ENCODE peak calls at places on chromosome 16, in four cellular contexts. S is H1, D is SK-N-SH, U is K562. P is an unnamed sample.

GRCh38 chr16:57668630-57669475 is 747 bp downstream of the ADGRG3 start:
- DNase-seq in S (no peak), U (no peak), D (no peak), P (no peak)

GRCh38 chr16:86740817-86741799 is 162.8 kb downstream of the FOXL1 start:
- DNase-seq in D (no peak), U (no peak), S (no peak), P (no peak)

GRCh38 chr16:55949518-55949917 is 74.3 kb upstream of the CES5A start:
- DNase-seq in S (no peak), U (no peak), D (no peak), P (no peak)

GRCh38 chr16:84532855-84533486 is 28.5 kb upstream of the MEAK7 start:
- DNase-seq in S (no peak), U (peak), D (no peak), P (no peak)

GRCh38 chr16:63697736-63698135 is 1424.1 kb downstream of the CDH11 start:
- DNase-seq in D (no peak), U (no peak), S (no peak), P (no peak)

GRCh38 chr16:83779881-83780280 is 27.9 kb upstream of the HSBP1 start:
- DNase-seq in S (no peak), U (no peak), D (peak), P (no peak)

GRCh38 chr16:71353736-71354135 is 4.8 kb upstream of the CALB2 start:
- DNase-seq in U (no peak), S (no peak), D (no peak), P (no peak)

GRCh38 chr16:83589576-83589975 is 218.2 kb upstream of the HSBP1 start:
- DNase-seq in U (no peak), S (no peak), D (no peak), P (no peak)

GRCh38 chr16:21645261-21645721 is 7.1 kb downstream of the IGSF6 start:
- DNase-seq in U (no peak), D (no peak), S (no peak), P (peak)

GRCh38 chr16:15829460-15829859 is 27.4 kb downstream of the MYH11 start:
- DNase-seq in D (no peak), U (no peak), S (no peak), P (no peak)

GRCh38 chr16:11792404-11793260 is 4.4 kb downstream of the ZC3H7A start:
- DNase-seq in U (no peak), S (no peak), D (no peak), P (no peak)

GRCh38 chr16:66291833-66292232 is 74.7 kb upstream of the CDH5 start:
- DNase-seq in U (no peak), S (no peak), D (no peak), P (no peak)

GRCh38 chr16:49641250-49641649 is 214.7 kb downstream of the ZNF423 start:
- DNase-seq in D (no peak), S (no peak), U (no peak), P (peak)

GRCh38 chr16:85555549-85556455 is 57.3 kb upstream of the GSE1 start:
- DNase-seq in U (peak), D (peak), S (no peak), P (no peak)

GRCh38 chr16:83713597-83713996 is 94.2 kb upstream of the HSBP1 start:
- DNase-seq in D (peak), S (no peak), U (peak), P (no peak)

GRCh38 chr16:75243667-75244224 is 7.7 kb downstream of the BCAR1 start:
- DNase-seq in S (no peak), D (no peak), U (no peak), P (no peak)
- TF ChIP-seq NRF1 in S (no peak), D (no peak), U (no peak), P (no peak)

GRCh38 chr16:54847207-54847606 is 83.5 kb upstream of the IRX5 start:
- DNase-seq in D (no peak), U (no peak), S (no peak), P (no peak)
- TF ChIP-seq NRF1 in D (no peak), U (no peak), S (no peak), P (no peak)

GRCh38 chr16:67752641-67753040 is 33.5 kb upstream of the GFOD2 start:
- DNase-seq in S (no peak), U (no peak), D (no peak), P (no peak)
- TF ChIP-seq NRF1 in S (no peak), U (no peak), D (no peak), P (no peak)

DNA sequence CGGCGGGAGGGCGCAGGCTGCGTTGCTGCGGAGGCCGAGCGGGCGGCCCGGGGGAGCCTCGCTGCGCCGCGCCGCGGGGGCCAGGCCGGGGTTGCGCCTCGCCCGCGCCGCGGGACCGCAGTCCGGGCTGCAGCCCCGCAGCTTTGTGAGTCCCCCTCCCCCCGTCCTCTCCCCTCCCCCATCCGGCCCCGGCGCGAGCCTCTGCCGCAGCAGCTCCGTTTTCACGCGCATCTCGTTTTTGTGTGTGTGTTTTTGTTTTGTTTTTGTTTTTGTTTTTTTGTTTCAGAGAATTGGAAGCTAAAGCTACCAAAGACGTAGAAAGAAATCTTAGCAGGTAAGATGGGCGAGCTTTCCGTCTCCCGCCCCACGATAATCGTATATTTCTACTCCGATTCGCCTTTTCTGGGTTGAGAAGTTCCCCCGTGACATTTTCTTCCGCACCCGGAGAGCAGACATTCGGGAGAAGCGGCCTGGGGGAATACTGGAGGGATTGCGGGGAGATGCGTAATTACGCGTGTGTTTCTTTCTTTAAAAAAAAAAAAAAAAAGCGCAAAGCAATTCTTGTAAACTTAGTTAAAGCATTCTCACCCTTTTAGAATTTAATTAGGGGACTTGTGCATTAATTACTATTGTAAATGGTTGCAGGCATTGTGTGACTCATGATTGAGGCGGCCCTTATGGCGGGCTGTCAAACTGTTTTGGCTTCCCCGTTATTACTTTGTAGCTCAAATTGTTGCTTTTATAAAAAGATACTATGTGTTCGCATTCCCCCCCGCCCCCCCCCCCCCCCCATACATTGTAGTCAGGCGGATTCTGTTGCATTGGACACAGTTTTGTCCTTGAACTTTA is 740 bp downstream of the TNRC6A start:
- DNase-seq in D (peak), U (peak), S (no peak), P (no peak)
- TF ChIP-seq NRF1 in D (no peak), U (no peak), S (no peak), P (no peak)

DNA sequence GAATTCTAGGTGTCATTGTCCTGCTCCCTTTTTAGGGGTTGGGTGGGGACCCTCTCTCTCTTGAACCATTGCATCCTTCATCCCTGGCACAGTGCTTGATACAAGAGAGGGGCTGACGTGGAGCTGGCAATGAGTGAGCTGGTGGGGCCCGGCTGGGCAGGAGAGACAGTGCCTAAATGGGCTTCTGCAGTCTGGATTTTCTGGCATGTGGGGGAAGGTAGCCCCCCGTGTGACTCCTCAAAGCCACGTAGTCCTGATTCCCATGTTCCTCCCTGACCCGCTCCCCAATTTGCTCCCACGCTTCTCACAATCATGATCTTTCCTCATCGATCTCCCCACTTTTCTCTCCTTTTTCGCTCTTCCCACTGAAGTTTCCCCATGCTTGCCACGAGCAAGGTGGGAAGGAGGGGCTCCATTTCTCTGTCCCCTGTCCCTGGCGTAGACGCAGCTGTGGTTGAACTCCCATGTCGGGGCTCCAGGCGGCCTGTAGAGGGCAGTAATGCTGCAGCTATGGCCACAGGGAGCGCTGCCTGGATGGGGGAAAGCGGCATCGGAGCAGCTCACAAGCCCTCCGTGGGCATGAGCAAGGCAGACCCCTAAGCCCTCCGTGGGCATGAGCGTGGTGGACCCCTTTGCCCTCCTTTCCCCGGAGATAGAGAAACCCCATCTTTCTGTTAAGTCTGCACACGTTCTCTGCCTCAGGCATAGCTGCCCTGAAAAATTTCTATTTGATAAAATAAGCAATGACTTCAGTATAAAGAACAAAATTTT is 47.5 kb downstream of the HAPSTR1 start:
- DNase-seq in S (no peak), D (peak), U (peak), P (no peak)
- TF ChIP-seq NRF1 in S (no peak), D (no peak), U (no peak), P (no peak)

GRCh38 chr16:262121-262745 is 13.5 kb downstream of the RGS11 start:
- DNase-seq in D (peak), U (no peak), S (no peak), P (no peak)

GRCh38 chr16:259226-259625 is 16.5 kb downstream of the RGS11 start:
- DNase-seq in S (no peak), D (no peak), U (no peak), P (no peak)

GRCh38 chr16:259814-260253 is 15.9 kb downstream of the RGS11 start:
- DNase-seq in D (no peak), S (no peak), U (no peak), P (no peak)

GRCh38 chr16:261031-261691 is 14.6 kb downstream of the RGS11 start:
- DNase-seq in S (no peak), D (no peak), U (no peak), P (no peak)

DNA sequence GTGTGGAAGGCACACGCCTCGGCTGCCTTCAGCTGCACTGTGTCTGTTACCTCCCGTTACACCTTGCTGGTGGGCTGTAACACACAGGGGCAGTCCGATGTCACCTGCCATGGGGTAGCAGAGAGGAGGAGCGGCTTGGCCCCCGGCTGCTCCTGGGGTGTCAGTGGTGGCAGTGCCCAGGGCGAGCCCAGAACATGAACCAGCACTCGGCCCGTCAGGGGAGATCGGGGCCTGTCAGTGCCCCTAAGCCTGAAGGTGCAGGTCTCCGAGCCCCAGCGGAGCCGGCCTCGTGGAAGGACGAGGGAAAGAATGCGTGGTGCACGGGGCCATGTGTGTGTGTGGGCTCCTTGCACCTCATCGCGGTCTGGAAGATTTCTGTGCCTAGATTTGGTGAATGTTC is 15.4 kb downstream of the RGS11 start:
- DNase-seq in S (no peak), D (no peak), U (no peak), P (no peak)
- TF ChIP-seq NRF1 in S (no peak), D (no peak), U (no peak), P (no peak)

GRCh38 chr16:839643-840408 is 39.3 kb upstream of the GNG13 start:
- DNase-seq in D (no peak), U (no peak), S (no peak), P (no peak)
- TF ChIP-seq NRF1 in D (no peak), U (no peak), S (no peak), P (no peak)

DNA sequence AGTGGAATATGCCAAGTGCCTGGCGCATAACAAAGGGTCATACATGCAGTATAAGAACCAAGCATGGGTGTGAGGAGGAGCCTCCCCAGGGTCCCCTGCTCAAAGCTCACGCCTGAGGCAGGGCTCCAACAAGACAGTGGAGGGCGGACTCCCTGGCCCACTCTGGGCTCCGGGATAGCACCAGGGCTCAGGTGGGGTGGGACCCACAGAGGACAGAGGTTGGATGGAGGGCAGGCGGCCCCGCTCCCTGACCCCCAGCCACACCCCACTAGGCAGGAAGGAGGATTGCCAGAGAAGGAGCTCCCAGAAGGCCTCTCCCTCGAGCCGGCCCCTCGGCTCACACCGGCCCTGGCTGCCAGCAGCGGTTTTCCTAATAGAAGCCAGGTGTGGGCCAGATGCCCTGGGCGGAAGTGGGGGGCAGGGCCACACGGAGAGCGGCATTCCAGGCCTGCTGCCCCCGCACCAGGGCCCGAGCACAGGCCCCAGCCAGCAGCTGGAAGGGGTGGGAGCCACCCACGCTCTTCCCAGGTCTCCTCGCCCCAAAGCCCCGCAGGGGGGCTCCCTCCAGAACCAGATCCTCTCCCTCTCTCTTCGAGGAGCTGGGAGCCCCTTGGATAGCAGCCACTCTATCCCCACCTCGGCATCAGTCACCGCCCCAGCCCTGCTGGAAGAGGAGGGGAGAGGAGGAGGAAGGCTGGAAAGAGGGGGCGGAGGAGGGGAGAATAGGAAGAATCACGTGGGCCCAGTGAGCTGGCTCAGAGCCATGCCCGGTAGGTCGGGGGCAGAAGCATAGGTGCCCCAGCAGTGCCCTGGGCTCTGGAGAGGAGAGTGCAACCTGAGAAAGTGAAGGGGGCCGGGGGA is 21.0 kb downstream of the VASN start:
- DNase-seq in D (peak), U (no peak), S (peak), P (no peak)
- TF ChIP-seq NRF1 in D (no peak), U (no peak), S (no peak), P (no peak)